ENCODE peak calls at places on chromosomes 2 and 18, in five cellular contexts. One of them, this sample, is unnamed.

GRCh38 chr2:160406591-160407392 is 86.8 kb downstream of the RBMS1 start:
- DNase-seq in GM23248: peak; percentile 84
- DNase-seq in breast epithelium: peak; percentile 51
- DNase-seq in tibial artery: peak; percentile 75
- DNase-seq in A549: peak; percentile 88
- DNase-seq in this sample: peak; percentile 66

GRCh38 chr2:197571622-197572271 is 55.9 kb downstream of the MOB4 start:
- DNase-seq in breast epithelium: no peak
- DNase-seq in A549: peak; percentile 70
- DNase-seq in GM23248: peak; percentile 62
- DNase-seq in tibial artery: no peak
- DNase-seq in this sample: no peak

GRCh38 chr2:88620015-88620414 is 7.2 kb downstream of the EIF2AK3 start:
- DNase-seq in GM23248: no peak
- DNase-seq in tibial artery: no peak
- DNase-seq in A549: no peak
- DNase-seq in breast epithelium: no peak
- DNase-seq in this sample: no peak

GRCh38 chr18:23967321-23968089 is 47.0 kb upstream of the TTC39C start:
- DNase-seq in tibial artery: no peak
- DNase-seq in breast epithelium: no peak
- DNase-seq in A549: no peak
- DNase-seq in GM23248: no peak
- DNase-seq in this sample: no peak

GRCh38 chr18:22346968-22347611 is 70.6 kb downstream of the CTAGE1 start:
- DNase-seq in A549: no peak
- DNase-seq in GM23248: peak; percentile 75
- DNase-seq in tibial artery: peak; percentile 89
- DNase-seq in breast epithelium: no peak
- DNase-seq in this sample: peak; percentile 63

GRCh38 chr18:55398858-55399257 is 189.1 kb downstream of the TCF4 start:
- DNase-seq in A549: no peak
- DNase-seq in tibial artery: no peak
- DNase-seq in breast epithelium: no peak
- DNase-seq in GM23248: peak; percentile 46
- DNase-seq in this sample: no peak

GRCh38 chr2:241118727-241119505 is 16.8 kb upstream of the MTERF4 start:
- DNase-seq in breast epithelium: no peak
- DNase-seq in GM23248: no peak
- DNase-seq in tibial artery: peak; percentile 55
- DNase-seq in A549: no peak
- DNase-seq in this sample: no peak

GRCh38 chr2:169131587-169132512 is 62.5 kb downstream of the DHRS9 start:
- DNase-seq in breast epithelium: no peak
- DNase-seq in tibial artery: no peak
- DNase-seq in A549: peak; percentile 55
- DNase-seq in GM23248: peak; percentile 50
- DNase-seq in this sample: no peak

GRCh38 chr18:13500227-13500865 is 226.0 kb downstream of the FAM210A start:
- DNase-seq in tibial artery: peak; percentile 80
- DNase-seq in GM23248: peak; percentile 88
- DNase-seq in breast epithelium: peak; percentile 30
- DNase-seq in A549: peak; percentile 40
- DNase-seq in this sample: no peak

GRCh38 chr2:219509780-219510511 is 4.3 kb upstream of the ASIC4 start:
- DNase-seq in tibial artery: peak; percentile 81
- DNase-seq in GM23248: peak; percentile 79
- DNase-seq in breast epithelium: no peak
- DNase-seq in A549: peak; percentile 63
- DNase-seq in this sample: peak; percentile 52

GRCh38 chr18:42745171-42745570 is 370.3 kb downstream of the RIT2 start:
- DNase-seq in breast epithelium: no peak
- DNase-seq in tibial artery: no peak
- DNase-seq in GM23248: no peak
- DNase-seq in A549: no peak
- DNase-seq in this sample: no peak
- H3K4me1 ChIP-seq in breast epithelium: no peaks in the 10 kb centered on the region
- H3K4me1 ChIP-seq in tibial artery: no peaks in the 10 kb centered on the region
- H3K4me1 ChIP-seq in GM23248: no peaks in the 10 kb centered on the region
- H3K4me1 ChIP-seq in A549: no peaks in the 10 kb centered on the region
- H3K4me1 ChIP-seq in this sample: no peaks in the 10 kb centered on the region

DNA sequence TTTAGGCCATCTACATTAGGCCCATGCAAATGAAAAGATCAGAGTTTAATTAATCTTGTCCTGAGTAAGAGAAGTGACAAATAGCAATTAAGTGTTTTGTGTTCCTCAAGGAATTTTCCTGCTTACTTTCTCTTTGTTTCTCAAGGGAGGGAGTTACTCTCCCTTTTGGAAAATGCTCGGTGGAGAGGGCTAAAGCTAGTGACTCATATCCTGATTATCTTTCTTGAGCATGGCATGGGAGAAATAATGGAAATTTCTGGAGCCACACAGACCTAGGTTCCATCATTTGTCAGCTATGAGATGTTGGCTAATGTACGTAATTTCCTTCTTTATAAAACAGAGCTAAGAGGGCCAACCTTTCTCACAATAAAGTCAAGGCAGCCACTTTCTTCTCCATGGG is 177.1 kb downstream of the ETAA1 start:
- DNase-seq in GM23248: peak; percentile 77
- DNase-seq in breast epithelium: no peak
- DNase-seq in A549: peak; percentile 8
- DNase-seq in tibial artery: no peak
- DNase-seq in this sample: no peak
- H3K27ac ChIP-seq in GM23248: peak overlapping the region; percentile 41
- H3K27ac ChIP-seq in breast epithelium: no peak overlapping the region
- H3K27ac ChIP-seq in A549: peak overlapping the region; percentile 80
- H3K27ac ChIP-seq in tibial artery: no peak overlapping the region
- H3K27ac ChIP-seq in this sample: no peak overlapping the region

GRCh38 chr18:46711444-46711863 is 45.4 kb downstream of the ST8SIA5 start:
- DNase-seq in GM23248: no peak
- DNase-seq in tibial artery: no peak
- DNase-seq in breast epithelium: no peak
- DNase-seq in A549: no peak
- DNase-seq in this sample: no peak
- H3K4me1 ChIP-seq in GM23248: peaks cover 21% of the 10 kb centered on the region
- H3K4me1 ChIP-seq in tibial artery: no peaks in the 10 kb centered on the region
- H3K4me1 ChIP-seq in breast epithelium: no peaks in the 10 kb centered on the region
- H3K4me1 ChIP-seq in A549: no peaks in the 10 kb centered on the region
- H3K4me1 ChIP-seq in this sample: no peaks in the 10 kb centered on the region

GRCh38 chr2:40416486-40416885 is 35.4 kb downstream of the SLC8A1 start:
- DNase-seq in GM23248: no peak
- DNase-seq in A549: no peak
- DNase-seq in breast epithelium: no peak
- DNase-seq in tibial artery: no peak
- DNase-seq in this sample: no peak

GRCh38 chr2:40421643-40422297 is 30.1 kb downstream of the SLC8A1 start:
- DNase-seq in breast epithelium: no peak
- DNase-seq in GM23248: no peak
- DNase-seq in tibial artery: no peak
- DNase-seq in A549: no peak
- DNase-seq in this sample: no peak

GRCh38 chr2:40415391-40415790 is 36.5 kb downstream of the SLC8A1 start:
- DNase-seq in tibial artery: no peak
- DNase-seq in A549: no peak
- DNase-seq in GM23248: no peak
- DNase-seq in breast epithelium: no peak
- DNase-seq in this sample: no peak

GRCh38 chr2:40420478-40420877 is 31.4 kb downstream of the SLC8A1 start:
- DNase-seq in tibial artery: no peak
- DNase-seq in GM23248: no peak
- DNase-seq in breast epithelium: no peak
- DNase-seq in A549: no peak
- DNase-seq in this sample: no peak

DNA sequence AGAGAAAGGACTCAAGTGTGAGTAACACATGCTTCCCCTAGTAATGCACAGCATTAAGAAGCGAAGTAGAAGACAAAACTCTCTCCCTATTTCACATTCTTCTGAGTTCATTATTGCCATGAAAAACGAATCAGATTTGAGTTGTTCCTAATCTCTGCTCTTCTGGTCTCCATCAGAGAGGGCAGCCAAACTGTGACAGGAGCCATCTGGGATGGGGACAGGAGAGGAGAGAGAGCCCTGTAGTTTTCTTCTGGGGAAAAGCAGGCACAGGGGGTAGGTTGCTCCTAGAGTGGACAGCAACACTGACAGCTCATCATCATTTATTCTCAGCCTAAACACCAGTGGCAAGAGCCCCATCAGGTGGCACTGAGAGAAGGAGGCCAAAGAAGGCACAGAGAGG is 33.3 kb downstream of the SLC8A1 start:
- DNase-seq in breast epithelium: no peak
- DNase-seq in A549: no peak
- DNase-seq in GM23248: no peak
- DNase-seq in tibial artery: no peak
- DNase-seq in this sample: no peak
- H3K27ac ChIP-seq in breast epithelium: no peak overlapping the region
- H3K27ac ChIP-seq in A549: no peak overlapping the region
- H3K27ac ChIP-seq in GM23248: peak overlapping the region; percentile 2
- H3K27ac ChIP-seq in tibial artery: peak overlapping the region; percentile 60
- H3K27ac ChIP-seq in this sample: no peak overlapping the region

DNA sequence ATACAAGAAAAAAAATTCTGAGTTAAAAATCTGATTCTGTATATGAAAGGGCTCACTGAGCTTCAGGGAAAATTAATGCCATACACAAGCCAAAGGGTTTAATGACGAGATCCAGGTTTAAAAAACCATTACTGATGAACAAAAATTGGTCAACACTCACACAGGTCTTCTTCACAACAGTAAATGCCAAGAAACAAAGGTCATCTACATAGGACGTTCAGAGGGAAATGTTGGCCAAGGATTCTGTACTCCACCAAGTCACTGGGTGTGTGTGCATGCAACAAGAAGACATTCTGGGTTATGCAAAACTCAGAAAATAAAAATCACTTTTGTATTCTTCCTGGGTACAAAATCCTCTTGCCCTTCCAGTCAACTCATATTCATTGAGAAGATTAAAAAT is 78.3 kb downstream of the ACTR2 start:
- DNase-seq in GM23248: no peak
- DNase-seq in A549: no peak
- DNase-seq in tibial artery: no peak
- DNase-seq in breast epithelium: no peak
- DNase-seq in this sample: no peak
- H3K4me1 ChIP-seq in GM23248: peaks cover 14% of the 10 kb centered on the region
- H3K4me1 ChIP-seq in A549: peaks cover 17% of the 10 kb centered on the region
- H3K4me1 ChIP-seq in tibial artery: peaks cover 23% of the 10 kb centered on the region
- H3K4me1 ChIP-seq in breast epithelium: peaks cover 18% of the 10 kb centered on the region
- H3K4me1 ChIP-seq in this sample: peaks cover 15% of the 10 kb centered on the region

DNA sequence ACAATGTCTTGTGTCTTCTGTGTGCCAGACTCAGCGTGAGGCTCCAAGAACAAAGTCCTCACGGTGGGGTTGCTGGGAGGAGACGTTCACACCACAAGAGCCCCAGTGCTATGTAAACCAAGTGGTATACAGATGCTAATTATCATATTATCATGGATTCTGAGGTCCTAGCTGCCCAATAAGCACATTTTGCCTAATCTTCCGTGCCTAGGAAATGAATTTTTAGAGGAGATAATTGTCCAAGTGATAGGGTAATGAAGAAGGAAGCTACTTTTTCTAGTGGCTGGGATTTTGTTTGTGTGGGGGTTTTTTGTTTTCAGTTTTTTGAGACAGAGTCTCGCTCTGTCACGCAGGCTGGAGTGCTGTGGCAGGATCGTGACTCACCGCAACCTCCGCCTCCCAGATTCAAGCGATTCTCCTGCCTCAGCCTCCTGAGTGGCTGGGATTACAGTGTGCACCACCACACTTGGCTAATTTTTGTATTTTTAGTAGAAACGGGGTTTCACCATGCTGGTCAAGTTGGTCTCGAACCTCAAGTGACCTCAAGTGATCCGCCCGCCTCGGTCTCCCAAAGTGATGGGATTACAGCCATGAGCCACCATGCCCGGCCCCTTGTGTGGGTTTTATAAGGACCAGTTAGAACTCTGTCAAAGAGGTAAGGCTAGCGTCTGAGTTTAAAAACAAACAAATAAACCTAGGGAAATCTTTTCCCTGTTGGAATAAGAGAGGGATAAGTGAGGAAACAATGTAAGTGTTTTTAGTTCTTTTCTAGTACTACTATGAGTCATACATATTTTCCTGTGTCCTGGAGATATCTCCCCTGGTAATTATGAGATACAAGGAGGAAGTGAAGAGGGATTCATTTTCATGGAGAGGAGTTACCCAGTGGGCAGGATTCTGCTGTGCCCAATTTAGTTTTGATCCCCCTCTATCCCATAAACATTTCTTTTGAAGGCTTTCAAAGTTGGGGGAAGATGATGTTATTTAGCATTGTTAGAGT is 9.5 kb upstream of the SMAD7 start:
- DNase-seq in A549: no peak
- DNase-seq in tibial artery: no peak
- DNase-seq in breast epithelium: no peak
- DNase-seq in GM23248: peak; percentile 68
- DNase-seq in this sample: no peak
- H3K27ac ChIP-seq in A549: peak overlapping the region; percentile 56
- H3K27ac ChIP-seq in tibial artery: peak overlapping the region; percentile 6
- H3K27ac ChIP-seq in breast epithelium: no peak overlapping the region
- H3K27ac ChIP-seq in GM23248: peak overlapping the region; percentile 34
- H3K27ac ChIP-seq in this sample: no peak overlapping the region

GRCh38 chr18:6498265-6498664 is 83.6 kb upstream of the L3MBTL4 start:
- DNase-seq in GM23248: no peak
- DNase-seq in A549: no peak
- DNase-seq in breast epithelium: no peak
- DNase-seq in tibial artery: no peak
- DNase-seq in this sample: no peak

GRCh38 chr18:6497543-6497942 is 82.8 kb upstream of the L3MBTL4 start:
- DNase-seq in GM23248: no peak
- DNase-seq in A549: no peak
- DNase-seq in tibial artery: no peak
- DNase-seq in breast epithelium: no peak
- DNase-seq in this sample: no peak
- H3K4me1 ChIP-seq in GM23248: no peaks in the 10 kb centered on the region
- H3K4me1 ChIP-seq in A549: no peaks in the 10 kb centered on the region
- H3K4me1 ChIP-seq in tibial artery: no peaks in the 10 kb centered on the region
- H3K4me1 ChIP-seq in breast epithelium: no peaks in the 10 kb centered on the region
- H3K4me1 ChIP-seq in this sample: no peaks in the 10 kb centered on the region

DNA sequence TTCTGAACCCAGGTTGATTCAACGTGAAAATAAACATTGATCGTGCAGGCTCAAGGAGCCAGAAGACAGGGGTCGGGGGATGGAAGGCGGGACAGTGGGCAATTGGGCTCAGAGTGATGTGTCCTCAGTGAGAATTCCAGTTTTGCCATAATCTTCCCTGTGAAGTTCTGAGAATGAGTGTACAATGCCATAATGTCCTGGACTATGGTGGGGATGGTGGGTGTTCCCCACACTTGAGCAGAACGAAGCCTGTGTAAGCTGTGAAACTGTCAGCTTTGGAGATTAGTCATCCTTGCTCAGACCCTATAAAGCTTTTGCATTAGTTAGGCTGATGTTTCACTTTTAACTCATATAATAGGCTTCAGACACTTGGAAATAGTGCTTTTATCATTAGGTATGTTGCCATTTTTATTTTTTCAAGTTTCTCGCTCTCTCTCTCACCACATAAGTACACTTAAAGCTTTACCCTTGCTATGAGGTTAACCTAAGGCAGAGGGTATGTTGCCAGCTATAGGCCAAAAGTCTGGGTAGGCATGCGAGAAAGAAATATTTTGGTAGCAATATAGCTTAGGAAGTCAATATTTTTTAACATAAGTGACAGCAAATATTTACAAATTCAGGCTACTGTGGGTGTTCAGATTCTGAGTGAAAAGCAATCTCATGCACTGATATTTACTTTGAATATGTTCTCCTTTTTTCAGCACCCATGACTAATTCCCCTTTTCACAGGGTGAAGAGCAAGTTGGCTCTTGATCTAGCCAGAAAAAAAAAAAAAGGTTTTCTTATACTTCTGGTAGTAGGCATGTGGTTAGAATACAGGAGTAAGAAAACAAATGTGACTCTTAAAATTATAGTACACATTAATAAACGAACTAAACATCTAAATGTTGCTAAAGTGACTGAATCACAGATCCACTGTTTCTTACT is 47.2 kb downstream of the CDC42EP3 start:
- DNase-seq in GM23248: peak; percentile 78
- DNase-seq in A549: no peak
- DNase-seq in tibial artery: no peak
- DNase-seq in breast epithelium: no peak
- DNase-seq in this sample: no peak
- H3K27ac ChIP-seq in GM23248: peak overlapping the region; percentile 89
- H3K27ac ChIP-seq in A549: no peak overlapping the region
- H3K27ac ChIP-seq in tibial artery: no peak overlapping the region
- H3K27ac ChIP-seq in breast epithelium: no peak overlapping the region
- H3K27ac ChIP-seq in this sample: peak overlapping the region; percentile 39